ENCODE peak calls at places on chromosomes 7 and 10, in six cellular contexts. N is transverse colon; U is astrocyte; J is naive thymus-derived CD4-positive, alpha-beta T cell; K is adrenal gland; Q is foreskin fibroblast. R is an unnamed sample.

GRCh38 chr10:101066146-101066889 is 4.5 kb downstream of the KAZALD1 start:
- DNase-seq in J (peak; percentile 23), Q (peak; percentile 95), U (no peak), N (peak; percentile 92), K (peak; percentile 68), R (no peak)

GRCh38 chr7:25894002-25894901 is 257.7 kb upstream of the NFE2L3 start:
- DNase-seq in K (peak; percentile 66), N (peak; percentile 71), Q (no peak), J (peak; percentile 49), U (no peak), R (no peak)

GRCh38 chr7:1505731-1506550 is 1.8 kb upstream of the INTS1 start:
- DNase-seq in N (no peak), J (peak; percentile 29), K (peak; percentile 58), U (no peak), Q (no peak), R (no peak)

GRCh38 chr10:94212876-94213595 is 149.7 kb downstream of the NOC3L start:
- DNase-seq in K (no peak), J (no peak), N (peak; percentile 14), U (no peak), Q (peak; percentile 19), R (no peak)

GRCh38 chr10:63008491-63008890 is 124.6 kb upstream of the NRBF2 start:
- DNase-seq in J (no peak), U (peak; percentile 33), Q (no peak), K (no peak), N (no peak), R (no peak)

GRCh38 chr7:129739427-129739826 is 127.9 kb downstream of the NRF1 start:
- DNase-seq in K (peak; percentile 87), U (peak; percentile 29), N (no peak), J (no peak), Q (peak; percentile 34), R (peak; percentile 31)

GRCh38 chr10:133261726-133262325 is 14.8 kb downstream of the ADAM8 start:
- DNase-seq in K (peak; percentile 94), J (peak; percentile 73), Q (peak; percentile 84), U (peak; percentile 25), N (peak; percentile 91), R (no peak)

GRCh38 chr10:17025444-17026295 is 103.9 kb downstream of the CUBN start:
- DNase-seq in N (peak; percentile 26), Q (peak; percentile 98), K (peak; percentile 70), J (no peak), U (peak; percentile 100), R (peak; percentile 96)

GRCh38 chr7:93092757-93093370 is 24.9 kb downstream of the SAMD9 start:
- DNase-seq in U (peak; percentile 33), J (no peak), Q (peak; percentile 62), N (no peak), K (no peak), R (no peak)

GRCh38 chr7:1144269-1144771 is 15.7 kb downstream of the ZFAND2A start:
- DNase-seq in N (no peak), Q (peak; percentile 56), K (peak; percentile 88), U (no peak), J (no peak), R (no peak)

GRCh38 chr10:48677625-48678024 is 7.0 kb upstream of the WDFY4 start:
- DNase-seq in U (no peak), K (no peak), N (no peak), Q (no peak), J (no peak), R (no peak)

GRCh38 chr10:48682265-48682664 is 2.4 kb upstream of the WDFY4 start:
- DNase-seq in K (no peak), J (no peak), U (no peak), N (no peak), Q (no peak), R (no peak)

GRCh38 chr10:48681749-48682148 is 2.9 kb upstream of the WDFY4 start:
- DNase-seq in N (no peak), U (no peak), Q (no peak), J (no peak), K (no peak), R (no peak)

GRCh38 chr10:48672596-48673255 is 11.9 kb upstream of the WDFY4 start:
- DNase-seq in U (no peak), J (no peak), K (no peak), N (no peak), Q (no peak), R (no peak)

DNA sequence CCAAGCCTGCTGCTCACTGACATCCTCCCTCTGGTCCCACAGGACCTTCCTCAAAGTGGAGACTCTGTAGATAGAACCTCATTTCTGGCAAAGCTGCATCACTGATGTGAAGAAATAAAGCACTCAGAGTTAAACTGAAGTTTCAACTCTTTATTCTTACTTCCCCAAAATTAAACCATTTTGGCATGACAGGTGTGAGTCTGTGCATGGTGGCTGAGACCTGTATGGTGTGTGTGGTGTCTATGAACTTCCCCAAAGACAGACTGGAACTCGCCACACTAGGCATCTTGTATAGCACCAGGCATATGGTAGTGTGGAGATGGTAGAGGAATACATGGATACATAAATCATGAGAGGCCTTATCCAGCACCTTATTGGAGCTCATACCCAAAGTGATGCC is 6.6 kb upstream of the WDFY4 start:
- DNase-seq in N (no peak), Q (no peak), U (no peak), K (no peak), J (no peak), R (no peak)
- H3K4me3 ChIP-seq in N (no peak overlapping the region), Q (no peak overlapping the region), U (no peak overlapping the region), K (no peak overlapping the region), J (no peak overlapping the region), R (no peak overlapping the region)

DNA sequence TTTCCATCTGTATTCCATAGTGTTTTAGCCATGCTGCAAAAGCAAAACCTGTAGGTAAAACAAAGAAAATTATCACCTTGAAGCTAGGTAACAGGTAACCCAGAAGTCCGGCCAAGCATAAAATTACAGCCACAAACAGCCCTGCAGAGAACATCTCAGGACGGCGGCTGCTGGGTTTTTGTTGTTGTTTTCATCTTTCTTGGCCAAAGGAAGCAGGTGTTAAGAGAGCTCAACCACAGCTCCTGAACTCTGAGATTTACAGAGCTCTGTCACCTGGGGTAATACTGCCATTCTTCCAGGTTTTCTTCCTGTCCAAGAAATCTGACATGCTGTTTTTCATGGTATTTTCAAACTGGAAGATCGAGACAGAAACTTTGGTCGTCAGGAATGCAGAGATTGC is 847 bp upstream of the SCIN start:
- DNase-seq in U (no peak), Q (no peak), N (no peak), J (no peak), K (no peak), R (no peak)
- H3K4me3 ChIP-seq in U (no peak overlapping the region), Q (no peak overlapping the region), N (no peak overlapping the region), J (no peak overlapping the region), K (no peak overlapping the region), R (no peak overlapping the region)

DNA sequence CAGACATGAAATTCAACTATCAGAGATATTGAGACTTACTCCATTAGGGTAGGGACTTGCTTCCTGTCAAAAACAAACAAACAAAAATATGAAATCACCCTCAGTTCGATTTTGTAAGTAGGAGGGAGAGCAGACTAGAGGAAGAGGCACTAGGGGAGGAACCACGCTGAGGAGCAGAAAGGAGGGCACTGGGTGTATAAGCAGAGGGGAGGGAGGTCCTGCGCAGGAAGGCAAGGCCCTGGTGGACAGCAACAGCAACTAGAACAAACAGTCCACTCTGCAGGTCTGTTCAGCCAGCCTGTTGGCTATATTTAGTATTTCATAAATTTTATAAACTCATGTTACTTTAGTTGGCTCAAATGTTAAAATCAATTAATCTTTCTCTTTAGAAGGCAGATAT is 937.1 kb upstream of the C7orf33 start:
- DNase-seq in K (no peak), J (no peak), U (no peak), N (no peak), Q (no peak), R (no peak)
- H3K4me3 ChIP-seq in K (no peak overlapping the region), J (no peak overlapping the region), U (no peak overlapping the region), N (no peak overlapping the region), Q (no peak overlapping the region), R (no peak overlapping the region)

GRCh38 chr10:98029149-98030092 is 1.0 kb downstream of the CRTAC1 start:
- DNase-seq in J (no peak), K (no peak), N (no peak), U (no peak), Q (no peak), R (no peak)
- H3K4me3 ChIP-seq in J (no peak overlapping the region), K (no peak overlapping the region), N (peak overlapping the region; percentile 33), U (no peak overlapping the region), Q (no peak overlapping the region), R (no peak overlapping the region)

DNA sequence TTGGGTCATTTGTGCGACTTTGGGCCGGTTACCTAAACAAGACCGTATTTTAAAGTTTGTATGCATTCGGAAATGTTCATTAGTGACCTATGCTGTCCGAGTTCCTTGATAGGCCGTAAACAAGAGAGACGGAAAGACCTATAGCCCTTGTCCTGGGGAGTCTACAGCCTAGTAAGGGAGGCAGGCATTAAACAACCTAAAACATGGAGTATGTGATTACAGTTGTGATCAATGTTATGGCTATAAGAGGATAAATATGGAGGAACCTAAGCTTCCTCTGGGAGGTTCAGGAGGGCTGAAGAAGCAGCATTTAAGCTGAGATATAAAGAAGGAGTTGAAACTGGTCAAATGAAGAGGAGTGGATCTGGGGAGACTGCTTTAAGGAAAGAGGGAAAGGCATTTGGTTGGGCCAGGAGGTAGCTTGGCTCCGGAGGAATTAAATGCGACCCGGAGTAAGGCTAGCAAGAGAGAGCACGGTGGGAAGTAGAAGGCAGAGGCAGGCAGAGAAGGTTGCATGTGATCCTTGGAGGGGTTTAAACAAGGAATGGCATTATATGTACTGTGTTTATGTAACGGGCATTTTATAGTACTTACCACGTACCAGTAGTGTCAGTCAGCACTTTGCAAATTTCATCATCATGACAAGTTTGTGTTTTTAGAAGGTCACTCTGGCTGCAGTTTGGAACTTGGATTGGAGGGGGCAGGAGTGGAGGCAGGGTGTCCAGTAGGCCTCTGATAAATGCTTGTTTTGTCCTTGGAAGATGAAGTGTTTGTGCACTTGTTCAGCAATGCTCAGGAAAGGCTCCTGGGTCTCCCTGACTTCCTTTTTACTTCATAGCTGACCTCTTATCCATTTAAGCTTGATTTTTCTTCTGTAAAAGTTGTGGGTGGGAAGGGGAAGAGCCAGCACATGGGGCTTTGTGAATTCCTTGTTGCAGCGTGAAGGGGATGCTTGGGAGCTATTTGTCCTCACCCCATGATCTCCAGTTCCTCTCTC is 1.0 kb upstream of the AVPI1 start:
- DNase-seq in N (no peak), J (no peak), K (peak; percentile 89), U (peak; percentile 62), Q (peak; percentile 92), R (peak; percentile 59)
- H3K4me3 ChIP-seq in N (no peak overlapping the region), J (peak overlapping the region; percentile 80), K (no peak overlapping the region), U (peak overlapping the region; percentile 30), Q (peak overlapping the region; percentile 30), R (peak overlapping the region; percentile 25)